ENCODE peak calls at places on chromosomes 11 and 22, in four cellular contexts. One of them, this sample, is unnamed.
A peak's percentile ranks its signal among the peaks of the same experiment; 100 is the strongest.

GRCh38 chr11:82718307-82718706 is 15.4 kb downstream of the FAM181B start:
- DNase-seq in H1: peak; percentile 54
- DNase-seq in K562: peak; percentile 59
- DNase-seq in WTC11: peak; percentile 34
- DNase-seq in this sample: peak; percentile 54

GRCh38 chr22:35663371-35663770 is 15.1 kb downstream of the APOL6 start:
- DNase-seq in H1: no peak
- DNase-seq in K562: no peak
- DNase-seq in WTC11: no peak
- DNase-seq in this sample: no peak

GRCh38 chr11:110907629-110908028 is 195.4 kb upstream of the ARHGAP20 start:
- DNase-seq in H1: no peak
- DNase-seq in K562: no peak
- DNase-seq in WTC11: no peak
- DNase-seq in this sample: no peak

GRCh38 chr11:20111871-20112270 is 48.4 kb downstream of the DBX1 start:
- DNase-seq in H1: no peak
- DNase-seq in K562: no peak
- DNase-seq in WTC11: no peak
- DNase-seq in this sample: no peak

GRCh38 chr11:19370100-19370861 is 129.5 kb upstream of the E2F8 start:
- DNase-seq in H1: no peak
- DNase-seq in K562: no peak
- DNase-seq in WTC11: no peak
- DNase-seq in this sample: no peak

GRCh38 chr22:41931701-41932269 is 5.2 kb upstream of the TNFRSF13C start:
- DNase-seq in H1: no peak
- DNase-seq in K562: no peak
- DNase-seq in WTC11: no peak
- DNase-seq in this sample: no peak

GRCh38 chr11:120191058-120191457 is 19.8 kb upstream of the OAF start:
- DNase-seq in H1: no peak
- DNase-seq in K562: no peak
- DNase-seq in WTC11: no peak
- DNase-seq in this sample: no peak

GRCh38 chr11:76634934-76635333 is 35.6 kb downstream of the LRRC32 start:
- DNase-seq in H1: no peak
- DNase-seq in K562: no peak
- DNase-seq in WTC11: no peak
- DNase-seq in this sample: no peak

GRCh38 chr22:35043251-35043931 is 22.6 kb upstream of the ISX start:
- DNase-seq in H1: no peak
- DNase-seq in K562: peak; percentile 42
- DNase-seq in WTC11: peak; percentile 44
- DNase-seq in this sample: no peak

GRCh38 chr11:122205036-122205435 is 89.0 kb upstream of the BLID start:
- DNase-seq in H1: no peak
- DNase-seq in K562: no peak
- DNase-seq in WTC11: no peak
- DNase-seq in this sample: no peak

GRCh38 chr11:122202161-122202950 is 86.3 kb upstream of the BLID start:
- DNase-seq in H1: peak; percentile 53
- DNase-seq in K562: no peak
- DNase-seq in WTC11: peak; percentile 12
- DNase-seq in this sample: peak; percentile 16

GRCh38 chr11:122201126-122201525 is 85.1 kb upstream of the BLID start:
- DNase-seq in H1: no peak
- DNase-seq in K562: no peak
- DNase-seq in WTC11: no peak
- DNase-seq in this sample: no peak

GRCh38 chr11:122204206-122204605 is 88.2 kb upstream of the BLID start:
- DNase-seq in H1: no peak
- DNase-seq in K562: no peak
- DNase-seq in WTC11: no peak
- DNase-seq in this sample: no peak

GRCh38 chr11:122202951-122203456 is 87.0 kb upstream of the BLID start:
- DNase-seq in H1: peak; percentile 91
- DNase-seq in K562: peak; percentile 16
- DNase-seq in WTC11: peak; percentile 84
- DNase-seq in this sample: peak; percentile 79
- TF ChIP-seq TEAD4 in H1: peak; percentile 66
- TF ChIP-seq TEAD4 in K562: no peak
- TF ChIP-seq TEAD4 in WTC11: no peak
- TF ChIP-seq TEAD4 in this sample: peak; percentile 37

GRCh38 chr11:72591785-72592490 is 82.3 kb downstream of the PDE2A start:
- DNase-seq in H1: no peak
- DNase-seq in K562: no peak
- DNase-seq in WTC11: no peak
- DNase-seq in this sample: no peak
- TF ChIP-seq TEAD4 in H1: no peak
- TF ChIP-seq TEAD4 in K562: no peak
- TF ChIP-seq TEAD4 in WTC11: no peak
- TF ChIP-seq TEAD4 in this sample: no peak

DNA sequence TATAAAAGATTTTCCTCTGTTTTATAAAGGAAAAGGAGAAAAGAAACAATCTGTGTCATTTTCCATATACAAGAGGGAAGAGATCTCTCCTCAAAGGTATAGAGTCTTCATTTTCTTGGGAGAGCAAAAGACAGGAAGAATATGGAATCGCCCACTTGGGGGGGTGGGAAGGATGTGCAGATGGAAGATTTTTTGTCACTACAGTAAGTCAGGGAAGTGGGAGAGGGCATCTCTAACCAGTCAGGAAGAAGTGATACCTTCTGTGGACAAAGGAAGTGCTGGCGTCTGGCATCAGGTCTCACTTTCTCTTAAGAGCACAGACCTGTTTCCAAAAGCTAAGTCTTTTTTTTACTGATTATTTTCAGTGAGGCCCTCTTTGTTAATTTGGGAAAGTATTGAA is 1.4 kb downstream of the PRR14L start:
- DNase-seq in H1: no peak
- DNase-seq in K562: no peak
- DNase-seq in WTC11: no peak
- DNase-seq in this sample: no peak
- TF ChIP-seq TEAD4 in H1: no peak
- TF ChIP-seq TEAD4 in K562: no peak
- TF ChIP-seq TEAD4 in WTC11: no peak
- TF ChIP-seq TEAD4 in this sample: no peak

DNA sequence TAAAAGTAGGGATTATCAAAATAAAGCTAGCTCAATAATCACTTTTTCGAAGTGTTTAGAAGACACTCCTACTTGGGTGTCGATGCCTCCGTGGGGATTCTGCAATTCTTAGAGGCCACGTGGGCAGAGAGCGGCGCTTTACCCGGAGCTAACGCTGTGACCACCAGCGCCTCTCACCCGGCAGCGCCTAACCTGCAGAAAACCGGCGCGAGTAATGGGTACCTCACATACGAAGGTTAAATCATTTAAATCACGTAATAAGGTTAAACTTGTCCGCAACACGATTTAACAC is 547 bp downstream of the TAF1D start:
- DNase-seq in H1: no peak
- DNase-seq in K562: peak; percentile 80
- DNase-seq in WTC11: peak; percentile 29
- DNase-seq in this sample: peak; percentile 58
- TF ChIP-seq TEAD4 in H1: no peak
- TF ChIP-seq TEAD4 in K562: no peak
- TF ChIP-seq TEAD4 in WTC11: no peak
- TF ChIP-seq TEAD4 in this sample: no peak

GRCh38 chr11:45385844-45386243 is 99.7 kb upstream of the SYT13 start:
- DNase-seq in H1: no peak
- DNase-seq in K562: no peak
- DNase-seq in WTC11: no peak
- DNase-seq in this sample: no peak

GRCh38 chr11:45390407-45390806 is 104.3 kb upstream of the SYT13 start:
- DNase-seq in H1: no peak
- DNase-seq in K562: no peak
- DNase-seq in WTC11: no peak
- DNase-seq in this sample: no peak

GRCh38 chr11:45391168-45391850 is 105.2 kb upstream of the SYT13 start:
- DNase-seq in H1: no peak
- DNase-seq in K562: no peak
- DNase-seq in WTC11: no peak
- DNase-seq in this sample: no peak

GRCh38 chr11:45385423-45385822 is 99.3 kb upstream of the SYT13 start:
- DNase-seq in H1: no peak
- DNase-seq in K562: no peak
- DNase-seq in WTC11: no peak
- DNase-seq in this sample: no peak

DNA sequence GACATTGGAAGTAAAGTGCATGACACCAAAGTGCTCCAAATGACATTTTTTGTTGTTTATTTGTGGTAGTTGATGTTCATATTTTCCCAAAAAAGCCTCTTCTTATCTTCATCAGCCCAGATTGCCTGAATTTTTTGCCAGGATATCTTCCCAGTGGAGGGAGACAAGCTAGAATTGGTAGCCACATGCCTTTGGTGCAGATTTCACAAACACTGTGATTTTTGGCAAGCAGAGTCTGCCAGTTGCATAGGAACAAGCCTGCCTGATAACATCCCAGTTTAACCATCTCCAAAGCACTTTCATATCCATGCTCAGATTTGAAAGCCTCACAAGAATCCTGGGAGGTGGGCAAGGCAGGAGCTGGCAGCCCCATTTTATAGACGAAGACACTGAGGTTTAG is 102.3 kb upstream of the SYT13 start:
- DNase-seq in H1: no peak
- DNase-seq in K562: no peak
- DNase-seq in WTC11: no peak
- DNase-seq in this sample: no peak
- TF ChIP-seq TEAD4 in H1: no peak
- TF ChIP-seq TEAD4 in K562: no peak
- TF ChIP-seq TEAD4 in WTC11: no peak
- TF ChIP-seq TEAD4 in this sample: no peak

GRCh38 chr11:134994431-134994830 is 582.4 kb upstream of the B3GAT1 start:
- DNase-seq in H1: no peak
- DNase-seq in K562: no peak
- DNase-seq in WTC11: no peak
- DNase-seq in this sample: no peak
- TF ChIP-seq TEAD4 in H1: no peak
- TF ChIP-seq TEAD4 in K562: no peak
- TF ChIP-seq TEAD4 in WTC11: no peak
- TF ChIP-seq TEAD4 in this sample: no peak

DNA sequence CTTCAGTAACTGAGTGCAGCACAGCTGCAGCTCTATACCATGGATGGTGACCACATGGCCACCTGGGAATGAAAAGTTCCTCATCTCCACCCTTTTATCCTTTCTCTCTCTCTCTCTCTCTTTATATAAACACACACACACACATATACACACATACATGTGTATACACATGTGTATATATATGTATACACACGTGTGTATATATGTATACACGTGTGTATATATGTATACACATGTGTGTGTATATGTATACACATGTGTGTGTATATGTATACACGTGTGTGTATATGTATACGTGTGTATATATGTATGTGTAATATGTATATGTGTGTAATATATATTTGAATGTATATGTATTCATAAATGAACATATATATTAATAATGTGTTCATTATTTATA is 18.8 kb upstream of the FAR1 start:
- DNase-seq in H1: no peak
- DNase-seq in K562: no peak
- DNase-seq in WTC11: no peak
- DNase-seq in this sample: no peak
- TF ChIP-seq TEAD4 in H1: no peak
- TF ChIP-seq TEAD4 in K562: no peak
- TF ChIP-seq TEAD4 in WTC11: no peak
- TF ChIP-seq TEAD4 in this sample: no peak

GRCh38 chr11:128629516-128630106 is 42.3 kb upstream of the ETS1 start:
- DNase-seq in H1: peak; percentile 45
- DNase-seq in K562: no peak
- DNase-seq in WTC11: no peak
- DNase-seq in this sample: no peak

GRCh38 chr11:128634395-128634794 is 47.0 kb upstream of the ETS1 start:
- DNase-seq in H1: no peak
- DNase-seq in K562: no peak
- DNase-seq in WTC11: no peak
- DNase-seq in this sample: no peak

GRCh38 chr11:128632151-128632791 is 44.9 kb upstream of the ETS1 start:
- DNase-seq in H1: peak; percentile 66
- DNase-seq in K562: no peak
- DNase-seq in WTC11: peak; percentile 69
- DNase-seq in this sample: peak; percentile 67

GRCh38 chr11:128630367-128631230 is 43.2 kb upstream of the ETS1 start:
- DNase-seq in H1: peak; percentile 89
- DNase-seq in K562: peak; percentile 81
- DNase-seq in WTC11: peak; percentile 86
- DNase-seq in this sample: peak; percentile 83

DNA sequence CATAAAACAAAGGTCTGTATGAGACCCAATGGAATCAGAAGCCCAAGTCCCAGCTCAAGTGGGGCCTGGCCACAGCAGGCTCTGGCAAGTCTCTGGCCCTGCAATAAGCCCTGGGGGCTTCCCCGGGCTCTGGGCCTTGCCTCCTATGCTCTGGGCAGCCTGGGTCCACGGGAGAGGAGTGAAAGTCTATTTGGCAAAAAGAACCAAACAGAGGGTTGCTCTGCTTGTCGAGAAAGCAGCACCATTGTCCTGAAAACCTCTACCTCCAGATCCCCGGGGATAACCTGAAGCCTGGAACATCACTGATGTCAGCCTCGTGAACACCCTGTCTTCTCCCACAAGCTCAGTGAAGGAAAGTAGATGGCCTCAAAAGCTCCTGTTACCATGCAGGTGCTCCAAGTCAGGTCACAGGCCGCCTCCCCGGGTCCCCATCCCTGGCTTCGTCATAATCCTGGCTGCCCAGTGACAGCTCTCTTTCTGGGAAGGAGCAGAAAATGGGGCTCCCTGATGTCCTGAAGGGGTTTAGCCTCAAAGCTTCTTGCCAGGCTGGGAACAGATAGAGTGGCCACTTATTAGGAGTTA is 46.1 kb upstream of the ETS1 start:
- DNase-seq in H1: peak; percentile 35
- DNase-seq in K562: no peak
- DNase-seq in WTC11: no peak
- DNase-seq in this sample: no peak
- TF ChIP-seq TEAD4 in H1: no peak
- TF ChIP-seq TEAD4 in K562: no peak
- TF ChIP-seq TEAD4 in WTC11: no peak
- TF ChIP-seq TEAD4 in this sample: no peak

This sample was measured in SK-N-SH.